ENCODE peak calls at places on chromosomes 6 and 20, in nine cellular contexts. R, D, Q, T, Z, Y, G, A and L are unnamed samples.

GRCh38 chr6:16238057-16238657 is at the start of gene GMPR:
- DNase-seq in A (peak; percentile 74), Z (peak; percentile 59), D (peak; percentile 89), Q (no peak), R (peak; percentile 64), T (peak; percentile 84), Y (peak; percentile 79), G (no peak), L (peak; percentile 95)

GRCh38 chr6:31407699-31408098 is 4.3 kb downstream of the MICA start:
- DNase-seq in Z (peak; percentile 75), T (no peak), D (no peak), G (no peak), Q (no peak), Y (no peak), R (peak; percentile 76), A (no peak), L (peak; percentile 77)

GRCh38 chr20:63574156-63574828 is at the start of gene HELZ2:
- DNase-seq in R (peak; percentile 63), D (peak; percentile 90), A (peak; percentile 89), T (peak; percentile 90), Q (peak; percentile 53), G (no peak), Z (peak; percentile 48), Y (no peak), L (peak; percentile 98)

GRCh38 chr20:60117040-60117439 is 158.8 kb downstream of the CDH26 start:
- DNase-seq in D (no peak), Q (no peak), Y (no peak), T (no peak), Z (no peak), G (no peak), A (no peak), R (peak; percentile 3), L (peak; percentile 52)

GRCh38 chr20:45771182-45771759 is 20.4 kb downstream of the WFDC3 start:
- DNase-seq in A (peak; percentile 75), G (peak; percentile 82), D (peak; percentile 87), Z (peak; percentile 85), Y (no peak), R (peak; percentile 84), T (peak; percentile 70), Q (peak; percentile 92), L (peak; percentile 77)

GRCh38 chr20:23889775-23890187 is 10.2 kb upstream of the CST5 start:
- DNase-seq in G (peak; percentile 56), T (peak; percentile 34), R (peak; percentile 80), Y (peak; percentile 12), Q (peak; percentile 74), D (no peak), A (no peak), Z (peak; percentile 47), L (peak; percentile 79)

GRCh38 chr6:583116-583515 is 73.8 kb downstream of the HUS1B start:
- DNase-seq in R (no peak), Y (no peak), G (no peak), D (no peak), Q (no peak), A (no peak), Z (no peak), T (no peak), L (no peak)

GRCh38 chr6:143806282-143807102 is 36.6 kb upstream of the LTV1 start:
- DNase-seq in Y (no peak), D (no peak), R (peak; percentile 88), G (no peak), Z (peak; percentile 44), A (peak; percentile 17), T (no peak), Q (no peak), L (peak; percentile 78)

GRCh38 chr20:44017905-44018683 is 103.4 kb downstream of the TOX2 start:
- DNase-seq in T (peak; percentile 61), Z (peak; percentile 82), Q (no peak), Y (no peak), G (peak; percentile 78), R (peak; percentile 79), D (no peak), A (no peak), L (peak; percentile 85)

GRCh38 chr6:54060286-54060685 is 51.0 kb upstream of the MLIP start:
- DNase-seq in Q (no peak), Z (peak; percentile 46), T (no peak), R (peak; percentile 97), G (no peak), Y (no peak), D (no peak), A (no peak), L (no peak)

GRCh38 chr6:4319992-4320683 is 184.8 kb upstream of the ECI2 start:
- DNase-seq in G (no peak), T (no peak), A (no peak), R (peak; percentile 64), Y (no peak), Z (peak; percentile 88), Q (no peak), D (no peak), L (no peak)

GRCh38 chr6:37488464-37488863 is 11.2 kb downstream of the CCDC167 start:
- DNase-seq in Y (no peak), G (no peak), Q (no peak), D (no peak), A (no peak), T (no peak), Z (no peak), R (no peak), L (peak; percentile 66)

GRCh38 chr6:139753198-139753861 is 378.9 kb upstream of the CITED2 start:
- DNase-seq in Q (peak; percentile 71), D (no peak), R (peak; percentile 84), G (no peak), A (no peak), Y (no peak), Z (peak; percentile 81), T (no peak), L (no peak)

DNA sequence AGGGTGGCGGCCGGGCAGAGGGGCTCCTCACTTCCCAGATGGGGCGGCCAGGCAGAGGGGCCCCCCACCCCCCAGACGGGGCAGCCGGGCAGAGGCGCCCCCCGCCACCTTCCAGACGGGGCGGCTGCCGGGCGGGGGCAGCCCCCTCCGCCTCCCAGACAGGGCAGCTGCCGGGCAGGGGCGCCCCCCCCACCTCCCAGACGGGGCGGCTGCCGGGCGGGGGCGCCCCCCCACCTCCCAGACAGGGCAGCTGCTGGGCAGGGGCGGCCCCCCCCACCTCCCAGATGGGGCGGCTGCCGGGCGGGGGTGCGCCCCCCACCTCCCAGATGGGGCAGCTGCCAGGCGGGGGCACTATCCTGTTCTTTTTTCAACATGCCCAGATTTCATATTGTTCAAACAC is 78.2 kb upstream of the DST start:
- DNase-seq in D (no peak), G (no peak), Q (no peak), T (no peak), Z (no peak), Y (no peak), A (no peak), R (no peak), L (no peak)
- TF ChIP-seq CTCF in D (no peak), G (no peak), Q (no peak), T (no peak), Z (no peak), Y (no peak), A (no peak), R (no peak), L (no peak)

GRCh38 chr6:153568601-153569000 is 437.5 kb upstream of the RGS17 start:
- DNase-seq in Z (peak; percentile 15), T (no peak), Q (no peak), R (peak; percentile 71), D (no peak), A (no peak), Y (no peak), G (no peak), L (no peak)

GRCh38 chr6:153564803-153565202 is 433.7 kb upstream of the RGS17 start:
- DNase-seq in R (peak; percentile 54), Y (no peak), A (no peak), D (no peak), T (no peak), G (no peak), Q (no peak), Z (peak; percentile 0), L (no peak)

DNA sequence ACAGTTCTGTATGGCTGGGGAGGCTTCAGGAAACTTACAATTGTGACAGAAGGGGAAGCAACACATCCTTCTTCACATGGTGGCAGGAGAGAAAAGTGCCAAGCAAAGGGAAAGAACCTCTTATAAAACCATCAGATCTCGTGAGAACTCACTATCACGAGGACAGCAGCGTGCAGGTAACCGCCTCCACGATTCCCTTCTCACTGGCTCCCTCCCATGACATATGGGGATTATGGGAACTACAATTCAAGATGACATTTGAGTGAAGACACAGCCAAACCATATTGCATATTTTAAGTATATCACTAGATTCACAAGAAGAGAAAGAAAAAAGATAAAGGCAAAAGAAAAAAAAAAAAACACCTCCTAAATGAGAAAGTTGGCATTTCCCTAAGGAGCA is 431.9 kb upstream of the RGS17 start:
- DNase-seq in T (no peak), Y (no peak), A (no peak), G (no peak), Q (peak; percentile 4), D (no peak), Z (no peak), R (no peak), L (no peak)
- TF ChIP-seq CTCF in T (peak; percentile 16), Y (no peak), A (no peak), G (peak; percentile 21), Q (no peak), D (no peak), Z (no peak), R (peak; percentile 17), L (no peak)

DNA sequence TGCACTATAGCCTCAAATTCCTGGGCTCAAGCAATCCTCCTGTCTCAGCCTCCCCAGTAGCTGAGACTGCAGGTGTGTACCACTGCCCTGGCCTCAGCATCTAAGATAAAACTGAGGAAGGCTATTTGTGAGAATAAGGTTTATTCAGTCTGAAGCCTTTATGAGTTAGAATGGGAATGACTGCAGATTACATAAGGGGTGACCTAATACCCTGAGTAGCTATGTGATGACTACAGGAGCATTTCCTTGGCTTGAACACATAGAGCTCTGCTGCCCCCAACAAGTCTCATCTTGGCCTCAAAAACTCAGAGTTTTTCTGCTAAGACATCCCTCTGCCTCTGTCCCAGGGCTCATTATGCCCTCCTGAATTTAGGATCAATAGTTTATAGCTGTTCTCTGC is 7.6 kb downstream of the GSS start:
- DNase-seq in R (peak; percentile 83), Y (no peak), Z (peak; percentile 80), D (no peak), G (no peak), Q (no peak), A (no peak), T (no peak), L (peak; percentile 91)
- TF ChIP-seq CTCF in R (peak; percentile 24), Y (no peak), Z (peak; percentile 15), D (no peak), G (no peak), Q (no peak), A (no peak), T (peak; percentile 38), L (peak; percentile 43)

DNA sequence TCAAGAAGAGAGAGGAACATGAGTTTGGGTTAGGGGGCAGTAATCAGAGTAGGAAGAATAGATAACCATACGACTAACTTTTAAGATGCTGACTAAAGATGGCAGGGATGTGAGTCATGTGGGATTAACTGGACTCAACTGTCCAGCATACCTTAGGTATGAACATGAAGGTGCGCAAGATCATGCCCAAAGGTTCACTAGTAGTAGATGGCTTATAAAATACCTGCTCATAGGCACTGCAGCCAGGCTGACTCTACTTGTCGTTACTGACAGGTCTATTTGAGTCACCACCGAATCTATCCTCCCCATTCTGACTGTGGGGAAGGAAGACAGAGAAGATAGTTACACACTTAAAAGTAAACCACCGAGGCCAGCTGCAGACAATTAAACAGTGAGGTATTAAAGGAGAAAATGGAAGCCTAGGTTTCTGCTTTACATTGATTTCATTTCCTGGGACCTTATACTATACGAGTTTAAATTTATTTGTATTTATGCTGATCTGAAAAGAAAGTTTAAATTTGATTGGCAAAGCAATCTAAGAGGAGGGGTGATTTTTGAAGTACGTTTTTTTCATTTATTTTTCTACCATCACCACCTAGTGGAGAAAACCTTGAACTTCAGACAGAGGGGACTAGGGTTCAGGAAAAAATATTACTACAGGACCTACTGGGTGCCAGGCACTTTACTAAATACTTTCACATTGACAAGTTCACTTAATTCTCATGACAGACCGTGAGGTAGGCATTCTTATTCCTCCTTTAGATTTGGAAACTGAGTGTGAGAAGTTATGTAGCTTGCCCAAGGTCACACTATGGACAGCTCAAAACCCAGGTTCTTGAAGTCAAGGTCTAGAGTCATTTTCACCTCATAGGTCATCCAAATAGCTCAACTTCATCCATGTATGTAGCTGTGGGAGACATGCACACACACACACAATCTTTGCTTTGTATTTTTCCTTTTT is 4.0 kb upstream of the WRNIP1 start:
- DNase-seq in A (no peak), R (no peak), Y (no peak), T (no peak), Q (no peak), D (no peak), Z (no peak), G (no peak), L (peak; percentile 88)
- TF ChIP-seq CTCF in A (peak; percentile 21), R (peak; percentile 47), Y (peak; percentile 51), T (peak; percentile 40), Q (peak; percentile 34), D (peak; percentile 28), Z (peak; percentile 30), G (peak; percentile 50), L (peak; percentile 48)